ENCODE peak calls at places on chromosome 20, in six cellular contexts. D, V, K, N, P and B are unnamed samples.

GRCh38 chr20:47440857-47441773 is 60.6 kb upstream of the NCOA3 start:
- DNase-seq in D (no peak), V (no peak), K (no peak), N (peak), P (no peak), B (peak)

GRCh38 chr20:31678389-31679356 is 41.0 kb downstream of the COX4I2 start:
- DNase-seq in D (peak), V (peak), K (no peak), N (peak), P (no peak), B (peak)

GRCh38 chr20:3010985-3011723 is 32.3 kb upstream of the GNRH2 start:
- DNase-seq in D (peak), V (no peak), K (no peak), N (no peak), P (no peak), B (no peak)

GRCh38 chr20:53581444-53582311 is 12.0 kb downstream of the ZNF217 start:
- DNase-seq in D (no peak), V (no peak), K (no peak), N (no peak), P (peak), B (no peak)

GRCh38 chr20:13644010-13644409 is 5.3 kb upstream of the TASP1 start:
- DNase-seq in D (no peak), V (no peak), K (no peak), N (no peak), P (no peak), B (no peak)

GRCh38 chr20:2703716-2704475 is 11.3 kb downstream of the EBF4 start:
- DNase-seq in D (no peak), V (no peak), K (no peak), N (no peak), P (no peak), B (no peak)

GRCh38 chr20:59817846-59818245 is 115.6 kb downstream of the SYCP2 start:
- DNase-seq in D (no peak), V (peak), K (peak), N (no peak), P (no peak), B (no peak)

GRCh38 chr20:32150291-32150848 is 40.9 kb downstream of the TM9SF4 start:
- DNase-seq in D (no peak), V (no peak), K (no peak), N (no peak), P (no peak), B (no peak)

GRCh38 chr20:1526896-1527295 is 30.6 kb downstream of the SIRPD start:
- DNase-seq in D (no peak), V (no peak), K (no peak), N (no peak), P (no peak), B (no peak)

GRCh38 chr20:7406671-7407070 is 533.6 kb downstream of the HAO1 start:
- DNase-seq in D (no peak), V (no peak), K (no peak), N (no peak), P (no peak), B (no peak)

GRCh38 chr20:17499041-17499440 is 32.1 kb downstream of the BFSP1 start:
- DNase-seq in D (peak), V (no peak), K (no peak), N (peak), P (no peak), B (peak)

GRCh38 chr20:64242003-64242796 is 13.3 kb upstream of the PCMTD2 start:
- DNase-seq in D (no peak), V (peak), K (no peak), N (no peak), P (no peak), B (no peak)

GRCh38 chr20:20628314-20628713 is 84.1 kb downstream of the RALGAPA2 start:
- DNase-seq in D (no peak), V (no peak), K (no peak), N (no peak), P (no peak), B (no peak)

GRCh38 chr20:36835453-36836198 is 40.3 kb upstream of the TLDC2 start:
- DNase-seq in D (peak), V (peak), K (peak), N (peak), P (peak), B (peak)

GRCh38 chr20:54062812-54063280 is 7.5 kb downstream of the BCAS1 start:
- DNase-seq in D (peak), V (no peak), K (peak), N (no peak), P (no peak), B (peak)

DNA sequence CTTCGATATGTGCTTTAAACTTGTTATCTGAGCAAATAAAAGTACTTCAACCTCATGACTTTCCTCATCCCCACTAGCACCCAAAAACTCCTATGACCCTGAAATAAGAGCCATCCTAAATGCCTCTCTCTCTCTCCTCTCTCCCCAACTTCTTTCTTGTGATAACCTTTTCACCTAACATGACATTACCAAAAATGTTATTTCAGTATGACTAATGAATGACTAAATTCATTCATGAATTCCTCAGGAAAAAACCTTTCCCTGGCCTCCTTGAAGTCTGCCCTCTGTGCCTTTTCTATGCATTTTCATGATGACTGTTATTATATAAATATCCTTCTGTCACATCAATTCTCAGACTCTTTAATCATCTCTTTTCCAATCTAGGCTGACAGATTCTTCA is 114.2 kb upstream of the GGTLC1 start:
- DNase-seq in D (peak), V (no peak), K (no peak), N (no peak), P (no peak), B (peak)
- TF ChIP-seq CTCF in D (no peak), V (no peak), K (no peak), N (no peak), P (no peak), B (no peak)

DNA sequence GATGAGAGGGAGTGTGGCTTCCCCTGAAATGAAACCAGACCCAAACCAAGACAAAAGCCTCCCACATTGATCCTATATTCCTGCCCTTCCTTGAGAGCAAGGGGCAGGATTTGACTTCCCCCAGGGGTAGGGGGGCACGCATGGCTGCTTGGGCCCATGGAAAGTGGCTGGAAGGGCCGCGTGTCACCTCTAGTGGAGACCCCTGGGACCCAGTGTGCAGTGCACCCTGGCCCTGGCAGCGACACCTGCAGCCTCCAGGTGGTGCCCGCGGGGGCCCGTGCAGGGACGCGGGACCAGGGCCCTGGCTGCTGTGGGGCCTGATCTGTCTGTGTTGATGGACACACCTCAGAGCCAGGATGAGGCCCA is 18.0 kb upstream of the SLCO4A1 start:
- DNase-seq in D (no peak), V (no peak), K (no peak), N (peak), P (no peak), B (no peak)
- H3K27ac ChIP-seq in D (no peak), V (peak), K (no peak), N (peak), P (peak), B (peak)

GRCh38 chr20:44849712-44850111 is 35.8 kb upstream of the YWHAB start:
- DNase-seq in D (no peak), V (no peak), K (peak), N (no peak), P (no peak), B (peak)
- TF ChIP-seq CTCF in D (no peak), V (peak), K (no peak), N (peak), P (no peak), B (no peak)

DNA sequence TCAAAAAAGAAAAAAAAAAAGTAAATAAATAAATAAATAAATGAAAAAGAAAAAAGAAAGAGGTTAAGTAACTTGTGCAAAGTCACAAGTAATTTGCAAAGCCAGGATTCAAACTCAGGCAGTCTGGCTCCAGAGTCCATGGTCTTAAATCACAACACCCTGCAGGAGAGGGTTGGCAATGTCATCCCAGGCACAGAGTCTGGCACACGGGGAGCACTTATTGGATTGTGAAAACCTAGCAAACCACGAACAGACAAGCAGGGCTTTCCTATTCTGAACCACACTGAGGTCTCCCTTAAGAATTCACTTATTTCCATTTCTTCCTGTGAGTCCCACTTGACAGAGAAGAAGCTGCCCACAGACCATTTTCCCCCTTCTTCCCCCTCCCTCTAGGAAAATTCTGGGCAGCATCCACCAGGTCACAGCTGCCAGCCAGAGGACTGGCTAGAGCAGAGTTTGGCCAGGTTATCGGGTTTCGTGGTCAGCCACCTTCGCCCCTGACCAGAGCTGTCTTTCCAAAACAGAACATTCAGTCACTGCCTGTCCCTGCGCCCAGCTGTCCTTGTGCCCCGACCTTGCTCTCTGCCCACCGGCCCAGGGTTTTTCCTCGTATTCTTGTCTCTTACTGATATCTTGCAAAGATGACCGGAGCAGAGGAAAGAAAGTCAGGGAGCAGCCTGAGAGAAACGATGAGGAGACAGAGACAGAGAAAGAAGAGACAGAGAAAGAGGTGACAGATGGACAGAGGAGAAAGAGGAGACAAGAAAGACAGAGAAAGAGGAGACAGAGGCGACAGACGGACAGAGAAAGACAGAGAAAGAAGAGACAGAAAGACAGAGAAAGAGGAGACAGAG is 106.4 kb upstream of the PTPN1 start:
- DNase-seq in D (no peak), V (no peak), K (no peak), N (peak), P (no peak), B (no peak)
- H3K27ac ChIP-seq in D (no peak), V (no peak), K (no peak), N (no peak), P (no peak), B (peak)

GRCh38 chr20:9884061-9884460 is 45.2 kb upstream of the PAK5 start:
- DNase-seq in D (no peak), V (no peak), K (peak), N (no peak), P (no peak), B (no peak)
- TF ChIP-seq CTCF in D (peak), V (peak), K (peak), N (peak), P (no peak), B (no peak)

DNA sequence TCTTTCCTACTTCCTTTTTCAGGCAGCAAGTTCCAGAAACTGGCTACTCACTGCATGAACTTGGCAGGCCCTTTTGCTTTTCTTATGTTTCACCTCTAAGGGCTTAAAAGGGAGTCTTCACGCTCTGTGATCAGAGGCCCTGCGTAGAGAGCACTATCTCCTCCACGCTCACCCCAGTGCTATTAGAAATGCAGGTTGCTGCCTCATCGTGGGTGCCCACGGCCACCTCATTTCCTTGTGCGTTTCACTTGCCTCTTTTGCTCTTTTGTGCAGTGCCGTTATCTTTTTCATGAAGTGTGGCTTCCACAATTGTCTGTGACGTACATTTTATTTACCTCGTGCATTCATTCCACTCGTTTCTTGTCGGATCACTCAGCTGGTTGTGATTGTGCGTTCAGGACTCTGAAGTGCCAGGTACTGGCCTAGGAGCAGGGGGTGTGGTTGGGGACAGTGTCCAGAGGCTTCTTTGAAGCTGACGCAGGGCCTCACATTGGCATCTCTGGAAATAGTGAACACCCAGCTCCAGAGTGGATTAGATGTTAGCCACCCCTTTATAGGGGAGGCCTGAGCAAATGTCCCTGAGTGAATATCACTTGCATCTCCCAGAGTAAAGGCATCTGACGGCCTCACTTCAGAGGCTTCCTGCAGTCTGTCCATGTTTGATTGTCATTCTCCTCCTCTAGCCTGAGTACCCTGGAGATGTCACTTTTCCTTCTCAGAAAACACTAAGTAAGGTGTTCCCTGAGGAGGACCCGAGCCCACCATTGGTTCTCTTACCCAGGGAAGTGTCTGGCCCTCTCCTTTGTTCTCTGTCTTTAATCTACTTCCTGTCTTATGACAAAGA is 10.4 kb downstream of the STX16 start:
- DNase-seq in D (no peak), V (peak), K (no peak), N (no peak), P (no peak), B (no peak)
- H3K27ac ChIP-seq in D (no peak), V (no peak), K (no peak), N (no peak), P (no peak), B (peak)